ENCODE peak calls at places on chromosomes 13 and 19, in four cellular contexts. S is fibroblast of lung, G is upper lobe of left lung, Q is colonic mucosa. H is an unnamed sample. For H3K4me1, the result is how much of the 10 kb centered on the place peaks cover.

GRCh38 chr19:8305798-8306197 is 2.4 kb downstream of the CD320 start:
- DNase-seq in Q (peak), S (no peak), G (peak), H (peak)

GRCh38 chr13:75372923-75373841 is 108.8 kb downstream of the TBC1D4 start:
- DNase-seq in Q (no peak), G (no peak), S (no peak), H (no peak)

GRCh38 chr13:45396548-45397095 is 21.6 kb downstream of the SLC25A30 start:
- DNase-seq in S (no peak), Q (no peak), G (no peak), H (no peak)

GRCh38 chr13:54133721-54134120 is 1105.1 kb downstream of the OLFM4 start:
- DNase-seq in G (no peak), Q (no peak), S (no peak), H (no peak)

GRCh38 chr19:1250374-1251232 is 2.2 kb downstream of the MIDN start:
- DNase-seq in G (no peak), Q (peak), S (peak), H (peak)

GRCh38 chr13:26853272-26853818 is 92.8 kb upstream of the GPR12 start:
- DNase-seq in Q (no peak), G (no peak), S (no peak), H (no peak)

GRCh38 chr13:62333466-62333865 is 917.8 kb upstream of the PCDH20 start:
- DNase-seq in G (no peak), Q (no peak), S (no peak), H (no peak)

GRCh38 chr19:18029617-18030338 is 21.8 kb downstream of the ARRDC2 start:
- DNase-seq in S (no peak), Q (peak), G (peak), H (no peak)

GRCh38 chr19:4115050-4115817 is 8.7 kb downstream of the MAP2K2 start:
- DNase-seq in Q (no peak), S (no peak), G (peak), H (no peak)
- H3K27ac ChIP-seq in Q (no peak), S (no peak), G (peak), H (no peak)

DNA sequence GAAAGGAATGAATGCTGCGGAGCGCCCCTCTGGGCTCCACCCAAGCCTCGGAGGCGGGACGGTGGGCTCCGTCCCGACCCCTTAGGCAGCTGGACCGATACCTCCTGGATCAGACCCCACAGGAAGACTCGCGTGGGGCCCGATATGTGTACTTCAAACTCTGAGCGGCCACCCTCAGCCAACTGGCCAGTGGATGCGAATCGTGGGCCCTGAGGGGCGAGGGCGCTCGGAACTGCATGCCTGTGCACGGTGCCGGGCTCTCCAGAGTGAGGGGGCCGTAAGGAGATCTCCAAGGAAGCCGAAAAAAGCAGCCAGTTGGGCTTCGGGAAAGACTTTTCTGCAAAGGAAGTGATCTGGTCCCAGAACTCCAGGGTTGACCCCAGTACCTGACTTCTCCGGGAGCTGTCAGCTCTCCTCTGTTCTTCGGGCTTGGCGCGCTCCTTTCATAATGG is 8.6 kb downstream of the PDX1 start:
- DNase-seq in S (no peak), G (no peak), Q (no peak), H (no peak)
- H3K4me3 ChIP-seq in S (no peak), G (no peak), Q (no peak), H (no peak)

DNA sequence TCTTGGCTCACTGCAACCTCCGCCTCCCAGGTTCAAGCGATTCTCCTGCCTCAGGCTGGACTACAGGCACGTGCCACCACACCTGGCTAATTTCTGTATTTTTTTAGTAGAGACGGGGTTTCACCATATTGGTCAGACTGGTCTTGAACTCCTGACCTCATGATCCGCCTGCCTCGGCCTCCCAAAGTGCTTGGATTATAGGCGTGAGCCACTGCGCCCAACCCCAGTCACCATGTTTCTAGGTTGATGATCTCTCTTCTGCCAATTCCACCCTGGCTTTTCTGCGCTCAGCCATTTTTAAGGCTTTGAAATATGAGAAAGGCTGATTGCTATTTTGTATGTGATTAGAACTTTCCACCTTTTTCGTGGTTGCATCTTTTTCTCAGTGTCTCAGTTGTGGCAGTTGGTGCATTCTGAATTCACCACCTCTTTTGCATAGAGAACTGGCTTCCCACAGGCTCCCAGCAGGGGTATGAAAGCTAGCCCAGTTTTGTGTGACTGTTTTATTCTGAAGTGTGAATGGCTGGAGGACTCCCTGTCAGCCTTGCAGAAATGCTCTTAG is 15.5 kb downstream of the CEACAM1 start:
- DNase-seq in Q (no peak), S (no peak), G (no peak), H (no peak)
- H3K4me1 ChIP-seq in Q (under half), S (under half), G (under half), H (under half)

GRCh38 chr13:42981853-42982252 is 10.2 kb downstream of the EPSTI1 start:
- DNase-seq in S (no peak), G (no peak), Q (peak), H (no peak)

GRCh38 chr13:42981317-42981716 is 10.7 kb downstream of the EPSTI1 start:
- DNase-seq in S (peak), Q (no peak), G (no peak), H (no peak)

GRCh38 chr13:42986176-42986574 is 5.9 kb downstream of the EPSTI1 start:
- DNase-seq in S (no peak), G (no peak), Q (no peak), H (no peak)

GRCh38 chr13:42984691-42985090 is 7.3 kb downstream of the EPSTI1 start:
- DNase-seq in G (no peak), Q (no peak), S (no peak), H (no peak)

GRCh38 chr13:42985312-42986175 is 6.5 kb downstream of the EPSTI1 start:
- DNase-seq in G (no peak), S (no peak), Q (peak), H (no peak)
- H3K27ac ChIP-seq in G (no peak), S (no peak), Q (peak), H (no peak)

GRCh38 chr19:11141937-11142527 is 13.6 kb downstream of the SPC24 start:
- DNase-seq in S (no peak), Q (no peak), G (no peak), H (peak)

GRCh38 chr19:11136400-11137101 is 19.0 kb downstream of the SPC24 start:
- DNase-seq in S (peak), Q (no peak), G (no peak), H (no peak)

GRCh38 chr19:11138659-11139526 is 16.7 kb downstream of the SPC24 start:
- DNase-seq in S (peak), Q (peak), G (peak), H (peak)

GRCh38 chr19:11140896-11141295 is 14.7 kb downstream of the SPC24 start:
- DNase-seq in Q (no peak), S (no peak), G (no peak), H (no peak)

DNA sequence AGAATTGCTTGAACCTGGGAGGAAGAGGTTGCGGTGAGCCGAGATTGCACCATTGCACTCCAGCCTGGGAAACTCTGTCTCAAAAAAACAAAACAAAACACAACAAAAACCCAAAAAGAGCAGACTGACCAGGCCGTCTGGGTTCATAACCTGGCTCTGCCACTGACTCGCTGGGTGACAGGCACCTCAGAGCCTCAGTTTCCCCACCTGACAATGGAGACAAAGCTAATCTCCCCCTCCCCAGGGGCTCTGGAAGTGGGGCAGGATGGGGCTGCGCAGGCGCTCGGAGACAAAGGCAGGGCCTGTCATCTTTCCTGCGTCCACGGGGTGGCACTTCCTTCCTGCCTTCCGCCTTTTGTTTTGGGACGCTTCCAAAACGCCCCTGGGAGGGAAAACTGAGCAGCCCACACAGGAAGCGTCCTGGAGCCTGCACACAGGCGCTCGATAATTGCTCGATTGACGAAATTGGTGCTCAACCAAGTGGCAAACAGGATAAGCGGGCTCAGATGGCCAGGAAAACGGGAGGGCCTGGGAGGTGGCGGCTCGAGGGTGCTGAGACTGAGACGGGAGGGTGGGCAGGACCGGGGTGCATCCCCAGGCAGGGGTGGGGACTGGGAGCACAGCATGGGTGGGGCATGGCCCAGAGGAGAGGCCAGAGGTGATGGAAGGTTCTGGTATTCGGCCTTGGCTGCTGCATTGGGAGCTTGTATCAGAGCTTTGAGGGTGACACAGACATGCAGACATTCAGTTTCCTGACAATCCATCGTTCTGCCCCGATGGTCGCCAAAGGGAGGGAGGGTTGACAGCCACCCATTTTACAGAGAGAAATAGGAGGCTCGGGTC is 17.8 kb downstream of the SPC24 start:
- DNase-seq in Q (peak), S (peak), G (peak), H (peak)
- H3K4me3 ChIP-seq in Q (peak), S (peak), G (peak), H (peak)

GRCh38 chr13:33279414-33279813 is 6.1 kb downstream of the STARD13 start:
- DNase-seq in S (no peak), G (no peak), Q (peak), H (no peak)

GRCh38 chr13:33281951-33282595 is 3.5 kb downstream of the STARD13 start:
- DNase-seq in Q (no peak), S (peak), G (no peak), H (no peak)

GRCh38 chr13:33279898-33280549 is 5.5 kb downstream of the STARD13 start:
- DNase-seq in G (no peak), S (peak), Q (no peak), H (no peak)

GRCh38 chr13:33280923-33281322 is 4.6 kb downstream of the STARD13 start:
- DNase-seq in S (peak), G (no peak), Q (no peak), H (no peak)

GRCh38 chr13:33280550-33280905 is 5.0 kb downstream of the STARD13 start:
- DNase-seq in S (no peak), G (no peak), Q (no peak), H (no peak)
- H3K4me1 ChIP-seq in S (under half), G (half or more), Q (under half), H (half or more)

H was measured in upper lobe of right lung.